ENCODE peak calls at places on chromosome 22, in seven cellular contexts. F is activated CD4-positive, alpha-beta T cell treated with anti-CD3 and anti-CD28 coated beads, Interleukin-2, amount 50 U/mL, for 24 hours; R is psoas muscle; S is SK-N-MC; G is LoVo; P is IMR-90; Y is stimulated activated CD4-positive, alpha-beta T cell treated with anti-CD3 and anti-CD28 coated beads, Interleukin-12 subunit alpha, Interleukin-12 subunit beta, amount 100 ng/mL, for 4 hours. C is an unnamed sample.

GRCh38 chr22:25021976-25022711 is 69.6 kb downstream of the KIAA1671 start:
- DNase-seq in F (no peak), R (no peak), S (no peak), G (no peak), P (no peak), Y (no peak), C (no peak)

GRCh38 chr22:35568751-35569725 is 28.4 kb downstream of the RASD2 start:
- DNase-seq in F (no peak), R (no peak), S (no peak), G (peak; percentile 7), P (peak; percentile 79), Y (no peak), C (no peak)

GRCh38 chr22:49517721-49518120 is 310.0 kb downstream of the BRD1 start:
- DNase-seq in F (no peak), R (no peak), S (no peak), G (no peak), P (no peak), Y (no peak), C (no peak)

GRCh38 chr22:17234144-17234623 is 14.9 kb upstream of the ADA2 start:
- DNase-seq in F (no peak), R (no peak), S (no peak), G (no peak), P (no peak), Y (no peak), C (no peak)

GRCh38 chr22:28132466-28132865 is 213.4 kb upstream of the PITPNB start:
- DNase-seq in F (no peak), R (no peak), S (peak; percentile 26), G (no peak), P (no peak), Y (no peak), C (no peak)

GRCh38 chr22:19068784-19069271 is 53.4 kb downstream of the DGCR2 start:
- DNase-seq in F (no peak), R (no peak), S (no peak), G (no peak), P (no peak), Y (no peak), C (no peak)

GRCh38 chr22:45007247-45007945 is 2.4 kb downstream of the PHF21B start:
- DNase-seq in F (no peak), R (peak; percentile 29), S (no peak), G (no peak), P (peak; percentile 27), Y (no peak), C (no peak)

GRCh38 chr22:17781319-17782031 is 7.2 kb upstream of the BID start:
- DNase-seq in F (peak; percentile 30), R (no peak), S (no peak), G (peak; percentile 14), P (peak; percentile 94), Y (peak; percentile 58), C (peak; percentile 60)

GRCh38 chr22:50561401-50562074 is 1.2 kb downstream of the SYCE3 start:
- DNase-seq in F (no peak), R (no peak), S (no peak), G (no peak), P (no peak), Y (no peak), C (no peak)

GRCh38 chr22:49963647-49964026 is 3.1 kb downstream of the PIM3 start:
- DNase-seq in F (no peak), R (no peak), S (no peak), G (no peak), P (no peak), Y (no peak), C (no peak)

GRCh38 chr22:22061085-22062077 is 78.8 kb upstream of the TOP3B start:
- DNase-seq in F (no peak), R (peak; percentile 30), S (peak; percentile 47), G (no peak), P (peak; percentile 43), Y (no peak), C (no peak)

GRCh38 chr22:25629613-25630012 is 65.1 kb downstream of the GRK3 start:
- DNase-seq in F (no peak), R (no peak), S (no peak), G (no peak), P (no peak), Y (no peak), C (no peak)

GRCh38 chr22:23431337-23432072 is 148.6 kb downstream of the IGLL1 start:
- DNase-seq in F (no peak), R (no peak), S (peak; percentile 72), G (no peak), P (no peak), Y (no peak), C (peak; percentile 99)

GRCh38 chr22:41603873-41604332 is 14.3 kb upstream of the PMM1 start:
- DNase-seq in F (no peak), R (no peak), S (no peak), G (no peak), P (no peak), Y (peak; percentile 22), C (no peak)

C was measured in brain pericyte.